ENCODE peak calls at places on chromosomes 13 and 19, in eight cellular contexts. Y is AG09309; H is nephron progenitor cell; N is bronchial epithelial cell; B is stimulated activated CD4-positive, alpha-beta T cell treated with anti-CD3 and anti-CD28 coated beads, TNF-alpha, amount 100 ng/mL, for 24 hours; D is D341Med; E is NCI-H524 treated with DMSO at 0.1 percent for 48 hours; C is naive thymus-derived CD8-positive, alpha-beta T cell. Q is an unnamed sample.

GRCh38 chr13:75312884-75313520 is 169.0 kb downstream of the TBC1D4 start:
- DNase-seq in B (no peak), E (no peak), C (no peak), Y (no peak), H (no peak), N (no peak), D (peak), Q (no peak)

GRCh38 chr13:21045101-21045500 is 16.3 kb downstream of the LATS2 start:
- DNase-seq in D (no peak), N (no peak), Y (no peak), B (no peak), E (no peak), C (no peak), H (no peak), Q (no peak)

GRCh38 chr13:21218351-21219043 is 42.0 kb downstream of the MRPL57 start:
- DNase-seq in B (no peak), D (no peak), H (no peak), N (no peak), C (peak), E (peak), Y (no peak), Q (no peak)

GRCh38 chr13:30618186-30618937 is 642 bp downstream of the USPL1 start:
- DNase-seq in H (peak), B (no peak), Y (no peak), N (peak), C (no peak), D (peak), E (peak), Q (no peak)

GRCh38 chr13:114056205-114057013 is 76.0 kb downstream of the RASA3 start:
- DNase-seq in E (no peak), Y (no peak), N (no peak), H (no peak), B (no peak), D (no peak), C (no peak), Q (no peak)

GRCh38 chr19:13999085-13999484 is 7.0 kb downstream of the RFX1 start:
- DNase-seq in N (no peak), C (no peak), B (no peak), H (no peak), E (no peak), D (no peak), Y (no peak), Q (no peak)

GRCh38 chr19:31883299-31883990 is 462.0 kb upstream of the ZNF507 start:
- DNase-seq in N (no peak), E (no peak), B (no peak), D (no peak), Y (no peak), C (no peak), H (no peak), Q (no peak)

GRCh38 chr19:1634242-1634937 is 18.0 kb downstream of the TCF3 start:
- DNase-seq in N (no peak), H (no peak), B (no peak), D (no peak), Y (no peak), C (no peak), E (no peak), Q (peak)

GRCh38 chr13:35818577-35819165 is 312.5 kb downstream of the DCLK1 start:
- DNase-seq in B (no peak), N (peak), Y (peak), E (peak), D (peak), C (no peak), H (no peak), Q (no peak)

GRCh38 chr19:15780595-15781418 is 6.7 kb upstream of the OR10H5 start:
- DNase-seq in D (no peak), N (no peak), Y (no peak), C (no peak), E (no peak), B (no peak), H (no peak), Q (no peak)

GRCh38 chr13:78398743-78399410 is 204.5 kb downstream of the POU4F1 start:
- DNase-seq in H (no peak), D (no peak), C (no peak), N (no peak), B (no peak), Y (no peak), E (no peak), Q (no peak)

GRCh38 chr13:84130739-84131138 is 248.5 kb upstream of the SLITRK1 start:
- DNase-seq in H (no peak), N (peak), Y (no peak), D (no peak), C (no peak), E (no peak), B (no peak), Q (no peak)